ENCODE peak calls at places on chromosomes 3 and 15, in seven cellular contexts. U, B, W, N, E, R and C are unnamed samples.
A peak's percentile ranks its signal among the peaks of the same experiment; 100 is the strongest.

GRCh38 chr15:76181705-76182107 is 121.9 kb downstream of the TMEM266 start:
- DNase-seq in U (no peak), B (no peak), W (peak; percentile 73), N (no peak), E (no peak), R (no peak), C (peak; percentile 76)

GRCh38 chr15:31081568-31082250 is 19.8 kb downstream of the TRPM1 start:
- DNase-seq in U (no peak), B (peak; percentile 21), W (no peak), N (no peak), E (no peak), R (no peak), C (no peak)

GRCh38 chr3:196179380-196180308 is 31.6 kb downstream of the ZDHHC19 start:
- DNase-seq in U (peak; percentile 36), B (no peak), W (peak; percentile 84), N (peak; percentile 50), E (peak; percentile 61), R (peak; percentile 67), C (peak; percentile 82)

GRCh38 chr3:30751610-30752299 is 142.7 kb downstream of the GADL1 start:
- DNase-seq in U (peak; percentile 76), B (peak; percentile 26), W (peak; percentile 9), N (no peak), E (peak; percentile 74), R (peak; percentile 34), C (peak; percentile 19)

GRCh38 chr3:16130066-16130465 is 44.4 kb upstream of the GALNT15 start:
- DNase-seq in U (peak; percentile 91), B (no peak), W (no peak), N (no peak), E (peak; percentile 94), R (no peak), C (no peak)

GRCh38 chr3:125073506-125073905 is 17.7 kb upstream of the HEG1 start:
- DNase-seq in U (no peak), B (no peak), W (no peak), N (no peak), E (no peak), R (no peak), C (no peak)

GRCh38 chr3:112013058-112013783 is 14.5 kb downstream of the TAGLN3 start:
- DNase-seq in U (peak; percentile 90), B (peak; percentile 64), W (peak; percentile 66), N (peak; percentile 36), E (peak; percentile 76), R (peak; percentile 44), C (peak; percentile 62)

GRCh38 chr3:70726966-70727365 is 414.5 kb upstream of the MDFIC2 start:
- DNase-seq in U (peak; percentile 49), B (no peak), W (no peak), N (no peak), E (peak; percentile 74), R (no peak), C (no peak)

GRCh38 chr3:56988458-56988857 is 72.0 kb upstream of the SPATA12 start:
- DNase-seq in U (no peak), B (no peak), W (no peak), N (no peak), E (no peak), R (no peak), C (no peak)

GRCh38 chr3:56988874-56989433 is 71.5 kb upstream of the SPATA12 start:
- DNase-seq in U (peak; percentile 88), B (peak; percentile 86), W (peak; percentile 66), N (peak; percentile 40), E (peak; percentile 78), R (peak; percentile 71), C (peak; percentile 62)

GRCh38 chr3:56985460-56986327 is 74.8 kb upstream of the SPATA12 start:
- DNase-seq in U (no peak), B (no peak), W (no peak), N (no peak), E (peak; percentile 50), R (no peak), C (no peak)

GRCh38 chr3:56986347-56986746 is 74.1 kb upstream of the SPATA12 start:
- DNase-seq in U (no peak), B (no peak), W (no peak), N (no peak), E (no peak), R (no peak), C (no peak)

DNA sequence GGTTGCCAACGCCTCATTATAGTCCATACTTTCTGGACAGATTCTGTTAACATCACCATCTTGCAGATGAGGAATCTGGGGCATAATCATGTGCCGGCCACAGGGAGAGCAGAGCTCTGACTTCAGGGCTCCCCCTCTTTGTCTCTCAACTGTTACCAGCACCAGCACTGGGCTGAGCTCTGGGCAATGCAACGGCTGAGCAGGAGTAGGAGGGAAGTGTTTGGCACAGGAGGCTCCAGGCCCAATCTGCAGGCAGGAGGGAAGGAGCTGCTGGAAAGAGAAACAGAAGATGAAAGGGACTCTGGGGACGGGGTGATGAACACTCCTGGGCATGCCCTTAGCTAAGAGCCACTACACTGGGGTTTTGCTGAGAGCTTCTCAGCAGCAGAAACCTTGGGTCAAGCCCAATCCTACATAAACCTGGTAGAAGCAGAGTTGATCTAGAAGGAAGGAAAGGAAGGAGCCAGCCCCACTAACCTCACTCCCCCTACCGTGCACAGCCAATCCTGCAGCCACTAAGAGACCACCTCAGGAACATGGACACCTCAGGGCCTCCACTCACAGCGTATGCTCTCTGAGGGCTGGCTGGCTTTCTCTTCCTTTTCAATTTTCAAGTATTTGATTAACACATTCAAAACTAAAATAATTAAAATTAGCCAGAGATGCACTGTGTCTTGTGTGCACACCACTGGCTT is 73.1 kb upstream of the SPATA12 start:
- DNase-seq in U (peak; percentile 34), B (no peak), W (peak; percentile 41), N (no peak), E (no peak), R (no peak), C (no peak)
- TF ChIP-seq CTCF in U (peak; percentile 56), B (no peak), W (peak; percentile 22), N (no peak), E (peak; percentile 45), R (no peak), C (no peak)

GRCh38 chr3:58009749-58010535 is 1.7 kb downstream of the FLNB start:
- DNase-seq in U (no peak), B (peak; percentile 74), W (no peak), N (no peak), E (no peak), R (no peak), C (no peak)

GRCh38 chr3:58011580-58011979 is 3.4 kb downstream of the FLNB start:
- DNase-seq in U (no peak), B (no peak), W (no peak), N (no peak), E (no peak), R (no peak), C (no peak)

GRCh38 chr3:58008140-58009025 is at the start of gene FLNB:
- DNase-seq in U (peak; percentile 71), B (peak; percentile 81), W (peak; percentile 98), N (peak; percentile 93), E (peak; percentile 56), R (peak; percentile 68), C (peak; percentile 98)

GRCh38 chr3:58010562-58010961 is 2.3 kb downstream of the FLNB start:
- DNase-seq in U (no peak), B (no peak), W (no peak), N (no peak), E (no peak), R (no peak), C (no peak)

DNA sequence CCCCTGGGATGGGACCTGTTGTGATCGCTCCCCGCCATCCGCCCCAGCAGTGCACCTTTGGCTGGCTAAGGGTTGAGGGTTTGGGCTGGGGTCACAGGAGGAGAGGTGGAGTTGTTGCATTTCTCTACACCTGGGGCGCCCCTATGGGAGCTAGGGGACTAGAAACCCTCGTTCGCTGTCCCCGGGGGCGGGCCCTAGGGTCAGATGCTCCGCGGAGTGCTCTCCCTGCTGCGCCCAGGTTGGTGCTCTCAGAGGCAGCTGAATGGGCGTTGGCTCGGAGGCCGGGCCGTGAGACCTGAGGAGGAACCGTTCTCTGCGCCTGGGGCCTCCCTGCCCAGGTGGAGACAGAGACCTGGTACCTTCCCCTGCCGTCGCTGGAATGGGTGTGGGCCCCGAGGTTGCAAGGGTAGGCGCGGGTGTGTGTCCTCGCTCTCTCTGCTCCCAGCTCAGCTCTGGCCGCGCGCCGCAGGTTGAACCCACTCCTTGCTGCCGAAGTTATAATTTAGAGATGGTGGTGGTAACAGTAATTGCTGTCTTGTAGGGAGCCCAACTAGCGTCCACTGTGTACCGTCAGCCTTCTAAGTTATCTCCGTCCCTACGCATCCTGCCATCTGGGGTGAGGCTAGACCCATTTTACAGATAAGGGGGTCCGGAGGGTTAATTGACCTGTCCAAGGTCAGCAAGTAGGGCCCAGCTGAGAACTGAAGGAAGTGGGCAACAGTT is 965 bp downstream of the FLNB start:
- DNase-seq in U (no peak), B (peak; percentile 48), W (peak; percentile 61), N (peak; percentile 27), E (no peak), R (peak; percentile 4), C (peak; percentile 55)
- TF ChIP-seq CTCF in U (no peak), B (no peak), W (no peak), N (no peak), E (no peak), R (no peak), C (no peak)

GRCh38 chr3:115071611-115072010 is 75.5 kb downstream of the ZBTB20 start:
- DNase-seq in U (peak; percentile 7), B (no peak), W (no peak), N (no peak), E (peak; percentile 57), R (no peak), C (no peak)

GRCh38 chr3:115068799-115069198 is 78.3 kb downstream of the ZBTB20 start:
- DNase-seq in U (peak; percentile 19), B (no peak), W (no peak), N (no peak), E (no peak), R (no peak), C (no peak)

GRCh38 chr3:115072265-115073008 is 74.7 kb downstream of the ZBTB20 start:
- DNase-seq in U (peak; percentile 36), B (no peak), W (no peak), N (no peak), E (peak; percentile 49), R (no peak), C (no peak)

GRCh38 chr3:115074502-115074901 is 72.6 kb downstream of the ZBTB20 start:
- DNase-seq in U (peak; percentile 71), B (no peak), W (no peak), N (no peak), E (peak; percentile 22), R (no peak), C (no peak)

GRCh38 chr3:115071122-115071521 is 76.0 kb downstream of the ZBTB20 start:
- DNase-seq in U (no peak), B (no peak), W (no peak), N (no peak), E (peak; percentile 22), R (no peak), C (no peak)
- TF ChIP-seq CTCF in U (no peak), B (no peak), W (no peak), N (no peak), E (no peak), R (no peak), C (no peak)

DNA sequence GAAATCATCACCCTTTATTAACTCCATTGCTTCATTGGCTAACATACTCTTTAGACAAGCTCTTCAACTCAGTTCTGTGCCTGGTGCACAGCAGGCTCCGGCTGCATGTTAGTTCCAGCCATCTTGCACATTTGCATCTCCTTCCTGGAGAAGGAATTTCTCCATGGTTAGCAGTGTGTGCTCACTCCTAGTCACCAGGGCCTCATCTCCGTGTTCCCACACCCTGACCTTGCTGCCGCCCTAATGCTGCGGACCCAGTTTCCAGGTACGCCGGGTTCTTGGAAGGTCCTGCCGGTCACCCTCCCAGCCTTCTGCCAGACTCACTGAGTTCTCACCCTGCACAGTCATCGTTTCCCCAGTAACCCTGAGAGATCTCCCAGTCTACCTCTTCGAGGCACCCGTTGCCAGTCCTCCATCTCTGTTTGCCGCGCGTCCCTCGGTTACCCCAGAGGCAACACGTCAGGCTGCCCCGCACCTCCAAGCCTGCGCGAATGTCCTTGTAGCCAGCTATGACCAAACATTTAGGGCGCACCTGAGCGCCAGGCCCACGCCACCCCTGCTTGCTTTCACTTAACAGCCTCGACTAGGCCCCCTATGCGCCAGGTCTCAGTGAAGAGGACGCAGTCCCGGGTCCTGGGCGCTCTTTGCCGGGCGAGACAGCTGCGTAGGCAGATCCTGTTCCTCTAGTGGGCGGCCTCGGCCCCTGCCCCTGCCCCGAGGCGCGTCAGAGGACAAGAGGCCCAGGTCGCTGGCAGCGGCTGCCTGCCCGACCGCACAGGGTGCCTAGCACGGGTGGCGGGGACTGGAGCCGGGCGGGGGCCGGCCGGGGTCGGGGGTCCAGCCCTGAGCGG is 744 bp upstream of the ZNF592 start:
- DNase-seq in U (peak; percentile 66), B (peak; percentile 78), W (peak; percentile 59), N (peak; percentile 63), E (peak; percentile 66), R (peak; percentile 62), C (no peak)
- TF ChIP-seq CTCF in U (peak; percentile 15), B (peak; percentile 11), W (no peak), N (no peak), E (no peak), R (no peak), C (no peak)